ENCODE peak calls at places on chromosomes 11 and 22, in six cellular contexts. One of them, this sample, is unnamed.

GRCh38 chr11:89405629-89406028 is 85.5 kb downstream of the NOX4 start:
- DNase-seq in mesendoderm: peak; percentile 68
- DNase-seq in H1: no peak
- DNase-seq in mesenchymal stem cell: peak; percentile 14
- DNase-seq in H9: no peak
- DNase-seq in neuronal stem cell: no peak
- DNase-seq in this sample: no peak

GRCh38 chr11:96567667-96568066 is 177.9 kb downstream of the JRKL start:
- DNase-seq in neuronal stem cell: no peak
- DNase-seq in mesendoderm: peak; percentile 51
- DNase-seq in H1: no peak
- DNase-seq in mesenchymal stem cell: no peak
- DNase-seq in H9: no peak
- DNase-seq in this sample: no peak

GRCh38 chr11:82523141-82523540 is 210.5 kb downstream of the FAM181B start:
- DNase-seq in mesenchymal stem cell: no peak
- DNase-seq in H9: peak; percentile 39
- DNase-seq in mesendoderm: peak; percentile 33
- DNase-seq in H1: no peak
- DNase-seq in neuronal stem cell: peak; percentile 11
- DNase-seq in this sample: no peak

GRCh38 chr11:117513666-117514065 is 186.0 kb downstream of the CEP164 start:
- DNase-seq in H9: no peak
- DNase-seq in mesendoderm: no peak
- DNase-seq in neuronal stem cell: no peak
- DNase-seq in mesenchymal stem cell: no peak
- DNase-seq in H1: no peak
- DNase-seq in this sample: no peak

GRCh38 chr11:441418-442274 is at the start of gene ANO9:
- DNase-seq in H1: no peak
- DNase-seq in neuronal stem cell: no peak
- DNase-seq in mesendoderm: peak; percentile 32
- DNase-seq in H9: peak; percentile 75
- DNase-seq in mesenchymal stem cell: peak; percentile 53
- DNase-seq in this sample: no peak

GRCh38 chr11:29432719-29433325 is 584.0 kb downstream of the KCNA4 start:
- DNase-seq in H1: no peak
- DNase-seq in mesendoderm: peak; percentile 23
- DNase-seq in H9: no peak
- DNase-seq in neuronal stem cell: no peak
- DNase-seq in mesenchymal stem cell: peak; percentile 14
- DNase-seq in this sample: peak; percentile 6

GRCh38 chr11:123581651-123582399 is 72.6 kb downstream of the SCN3B start:
- DNase-seq in H9: no peak
- DNase-seq in mesenchymal stem cell: no peak
- DNase-seq in mesendoderm: no peak
- DNase-seq in H1: no peak
- DNase-seq in neuronal stem cell: no peak
- DNase-seq in this sample: no peak

GRCh38 chr11:34278708-34279297 is 79.0 kb downstream of the ABTB2 start:
- DNase-seq in mesenchymal stem cell: no peak
- DNase-seq in neuronal stem cell: no peak
- DNase-seq in H9: no peak
- DNase-seq in H1: no peak
- DNase-seq in mesendoderm: no peak
- DNase-seq in this sample: no peak

GRCh38 chr22:32103648-32104326 is 55.3 kb downstream of the C22orf42 start:
- DNase-seq in mesenchymal stem cell: peak; percentile 6
- DNase-seq in H1: no peak
- DNase-seq in H9: no peak
- DNase-seq in mesendoderm: no peak
- DNase-seq in neuronal stem cell: no peak
- DNase-seq in this sample: peak; percentile 3

GRCh38 chr11:315516-315994 is 1.7 kb downstream of the IFITM1 start:
- DNase-seq in mesenchymal stem cell: no peak
- DNase-seq in mesendoderm: no peak
- DNase-seq in H1: no peak
- DNase-seq in H9: no peak
- DNase-seq in neuronal stem cell: no peak
- DNase-seq in this sample: no peak

GRCh38 chr11:1118755-1119275 is 38.9 kb upstream of the MUC5AC start:
- DNase-seq in neuronal stem cell: no peak
- DNase-seq in mesendoderm: no peak
- DNase-seq in H1: no peak
- DNase-seq in mesenchymal stem cell: no peak
- DNase-seq in H9: no peak
- DNase-seq in this sample: no peak

GRCh38 chr22:24423519-24424000 is 3.8 kb upstream of the ADORA2A start:
- DNase-seq in mesenchymal stem cell: no peak
- DNase-seq in mesendoderm: peak; percentile 42
- DNase-seq in neuronal stem cell: peak; percentile 57
- DNase-seq in H9: peak; percentile 68
- DNase-seq in H1: no peak
- DNase-seq in this sample: no peak

GRCh38 chr22:45120931-45121330 is 42.8 kb upstream of the NUP50 start:
- DNase-seq in mesendoderm: no peak
- DNase-seq in H9: no peak
- DNase-seq in mesenchymal stem cell: peak; percentile 44
- DNase-seq in neuronal stem cell: no peak
- DNase-seq in H1: no peak
- DNase-seq in this sample: peak; percentile 54

GRCh38 chr11:102237096-102237735 is 80.1 kb upstream of the BIRC3 start:
- DNase-seq in neuronal stem cell: no peak
- DNase-seq in H9: no peak
- DNase-seq in H1: no peak
- DNase-seq in mesendoderm: peak; percentile 45
- DNase-seq in mesenchymal stem cell: peak; percentile 54
- DNase-seq in this sample: peak; percentile 62

GRCh38 chr11:37948258-37948657 is 1350.2 kb upstream of the RAG2 start:
- DNase-seq in H9: no peak
- DNase-seq in mesendoderm: no peak
- DNase-seq in H1: no peak
- DNase-seq in mesenchymal stem cell: no peak
- DNase-seq in neuronal stem cell: no peak
- DNase-seq in this sample: no peak

GRCh38 chr22:20498913-20499312 is 3.3 kb upstream of the KLHL22 start:
- DNase-seq in H1: no peak
- DNase-seq in neuronal stem cell: no peak
- DNase-seq in mesendoderm: no peak
- DNase-seq in H9: no peak
- DNase-seq in mesenchymal stem cell: no peak
- DNase-seq in this sample: no peak

GRCh38 chr22:45758603-45759002 is 87.0 kb downstream of the ATXN10 start:
- DNase-seq in mesendoderm: no peak
- DNase-seq in H9: no peak
- DNase-seq in neuronal stem cell: no peak
- DNase-seq in H1: no peak
- DNase-seq in mesenchymal stem cell: no peak
- DNase-seq in this sample: no peak

GRCh38 chr11:130429983-130430382 is 1.6 kb upstream of the ADAMTS8 start:
- DNase-seq in H9: no peak
- DNase-seq in H1: no peak
- DNase-seq in mesendoderm: no peak
- DNase-seq in neuronal stem cell: no peak
- DNase-seq in mesenchymal stem cell: no peak
- DNase-seq in this sample: no peak

GRCh38 chr11:115709297-115709696 is 205.1 kb upstream of the CADM1 start:
- DNase-seq in H9: no peak
- DNase-seq in H1: no peak
- DNase-seq in neuronal stem cell: no peak
- DNase-seq in mesendoderm: no peak
- DNase-seq in mesenchymal stem cell: no peak
- DNase-seq in this sample: no peak

GRCh38 chr11:115715371-115715770 is 211.2 kb upstream of the CADM1 start:
- DNase-seq in H1: no peak
- DNase-seq in H9: no peak
- DNase-seq in mesenchymal stem cell: no peak
- DNase-seq in neuronal stem cell: no peak
- DNase-seq in mesendoderm: no peak
- DNase-seq in this sample: no peak

GRCh38 chr11:115716080-115716479 is 211.9 kb upstream of the CADM1 start:
- DNase-seq in mesendoderm: no peak
- DNase-seq in mesenchymal stem cell: no peak
- DNase-seq in H1: no peak
- DNase-seq in neuronal stem cell: no peak
- DNase-seq in H9: no peak
- DNase-seq in this sample: no peak

GRCh38 chr11:115711021-115711420 is 206.8 kb upstream of the CADM1 start:
- DNase-seq in mesenchymal stem cell: no peak
- DNase-seq in H1: no peak
- DNase-seq in H9: no peak
- DNase-seq in mesendoderm: no peak
- DNase-seq in neuronal stem cell: no peak
- DNase-seq in this sample: no peak

GRCh38 chr11:115712296-115712695 is 208.1 kb upstream of the CADM1 start:
- DNase-seq in H9: no peak
- DNase-seq in mesendoderm: no peak
- DNase-seq in neuronal stem cell: no peak
- DNase-seq in mesenchymal stem cell: no peak
- DNase-seq in H1: no peak
- DNase-seq in this sample: no peak
- H2BK15ac ChIP-seq in H9: no peak overlapping the region
- H2BK15ac ChIP-seq in mesendoderm: no peak overlapping the region
- H2BK15ac ChIP-seq in neuronal stem cell: no peak overlapping the region
- H2BK15ac ChIP-seq in mesenchymal stem cell: no peak overlapping the region
- H2BK15ac ChIP-seq in H1: no peak overlapping the region
- H2BK15ac ChIP-seq in this sample: no peak overlapping the region

GRCh38 chr11:68362801-68363379 is 50.5 kb downstream of the LRP5 start:
- DNase-seq in mesendoderm: no peak
- DNase-seq in mesenchymal stem cell: no peak
- DNase-seq in H9: no peak
- DNase-seq in H1: no peak
- DNase-seq in neuronal stem cell: no peak
- DNase-seq in this sample: no peak

GRCh38 chr11:68364581-68364980 is 52.2 kb downstream of the LRP5 start:
- DNase-seq in neuronal stem cell: no peak
- DNase-seq in H1: no peak
- DNase-seq in mesendoderm: no peak
- DNase-seq in H9: no peak
- DNase-seq in mesenchymal stem cell: no peak
- DNase-seq in this sample: no peak

GRCh38 chr11:68358416-68358815 is 46.0 kb downstream of the LRP5 start:
- DNase-seq in mesenchymal stem cell: no peak
- DNase-seq in mesendoderm: no peak
- DNase-seq in H1: no peak
- DNase-seq in H9: no peak
- DNase-seq in neuronal stem cell: no peak
- DNase-seq in this sample: no peak

GRCh38 chr11:68363771-68364170 is 51.4 kb downstream of the LRP5 start:
- DNase-seq in neuronal stem cell: no peak
- DNase-seq in mesendoderm: no peak
- DNase-seq in mesenchymal stem cell: no peak
- DNase-seq in H9: no peak
- DNase-seq in H1: no peak
- DNase-seq in this sample: no peak

GRCh38 chr11:68361702-68362101 is 49.3 kb downstream of the LRP5 start:
- DNase-seq in mesendoderm: no peak
- DNase-seq in mesenchymal stem cell: no peak
- DNase-seq in H9: no peak
- DNase-seq in neuronal stem cell: no peak
- DNase-seq in H1: no peak
- DNase-seq in this sample: no peak
- H2BK15ac ChIP-seq in mesendoderm: no peak overlapping the region
- H2BK15ac ChIP-seq in mesenchymal stem cell: no peak overlapping the region
- H2BK15ac ChIP-seq in H9: no peak overlapping the region
- H2BK15ac ChIP-seq in neuronal stem cell: no peak overlapping the region
- H2BK15ac ChIP-seq in H1: no peak overlapping the region
- H2BK15ac ChIP-seq in this sample: no peak overlapping the region

GRCh38 chr22:49091451-49091850 is 736.2 kb downstream of the BRD1 start:
- DNase-seq in neuronal stem cell: no peak
- DNase-seq in H9: no peak
- DNase-seq in mesenchymal stem cell: no peak
- DNase-seq in mesendoderm: no peak
- DNase-seq in H1: no peak
- DNase-seq in this sample: no peak

GRCh38 chr22:49088801-49089791 is 738.6 kb downstream of the BRD1 start:
- DNase-seq in H9: no peak
- DNase-seq in mesendoderm: no peak
- DNase-seq in mesenchymal stem cell: no peak
- DNase-seq in neuronal stem cell: no peak
- DNase-seq in H1: no peak
- DNase-seq in this sample: no peak

GRCh38 chr22:49090061-49090852 is 737.4 kb downstream of the BRD1 start:
- DNase-seq in H9: no peak
- DNase-seq in mesenchymal stem cell: no peak
- DNase-seq in H1: no peak
- DNase-seq in mesendoderm: no peak
- DNase-seq in neuronal stem cell: no peak
- DNase-seq in this sample: no peak

GRCh38 chr22:49091917-49092545 is 735.6 kb downstream of the BRD1 start:
- DNase-seq in mesenchymal stem cell: no peak
- DNase-seq in neuronal stem cell: no peak
- DNase-seq in H1: no peak
- DNase-seq in H9: no peak
- DNase-seq in mesendoderm: peak; percentile 19
- DNase-seq in this sample: no peak

GRCh38 chr22:49090853-49091135 is 736.9 kb downstream of the BRD1 start:
- DNase-seq in H9: no peak
- DNase-seq in mesendoderm: no peak
- DNase-seq in mesenchymal stem cell: no peak
- DNase-seq in neuronal stem cell: no peak
- DNase-seq in H1: no peak
- DNase-seq in this sample: no peak
- H2BK15ac ChIP-seq in H9: no peak overlapping the region
- H2BK15ac ChIP-seq in mesendoderm: no peak overlapping the region
- H2BK15ac ChIP-seq in mesenchymal stem cell: no peak overlapping the region
- H2BK15ac ChIP-seq in neuronal stem cell: no peak overlapping the region
- H2BK15ac ChIP-seq in H1: no peak overlapping the region
- H2BK15ac ChIP-seq in this sample: no peak overlapping the region

GRCh38 chr11:76577199-76577920 is 93.2 kb downstream of the LRRC32 start:
- DNase-seq in neuronal stem cell: no peak
- DNase-seq in mesendoderm: peak; percentile 80
- DNase-seq in mesenchymal stem cell: peak; percentile 90
- DNase-seq in H9: no peak
- DNase-seq in H1: no peak
- DNase-seq in this sample: peak; percentile 77
- H2BK15ac ChIP-seq in neuronal stem cell: no peak overlapping the region
- H2BK15ac ChIP-seq in mesendoderm: no peak overlapping the region
- H2BK15ac ChIP-seq in mesenchymal stem cell: no peak overlapping the region
- H2BK15ac ChIP-seq in H9: no peak overlapping the region
- H2BK15ac ChIP-seq in H1: no peak overlapping the region
- H2BK15ac ChIP-seq in this sample: peak overlapping the region; percentile 44

DNA sequence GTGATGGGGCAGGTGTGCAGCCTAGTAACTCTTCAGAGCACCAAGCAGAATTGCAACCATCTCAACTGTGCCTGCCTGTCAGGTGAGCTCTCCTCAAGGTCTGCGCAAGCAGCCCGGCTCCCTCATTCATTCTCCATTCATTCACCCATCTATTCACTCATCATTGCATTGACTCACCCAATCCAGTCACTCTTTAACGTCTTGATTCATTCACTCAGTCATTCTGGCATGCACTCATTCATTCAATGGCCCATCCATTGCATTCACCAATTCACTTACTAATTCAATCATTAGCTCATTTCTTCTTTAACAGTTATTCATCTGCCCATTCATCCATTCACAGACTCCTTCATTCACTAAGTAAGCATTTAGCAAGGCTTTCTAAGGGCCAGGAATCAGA is 111.8 kb downstream of the PDE2A start:
- DNase-seq in mesenchymal stem cell: no peak
- DNase-seq in neuronal stem cell: no peak
- DNase-seq in H1: no peak
- DNase-seq in H9: no peak
- DNase-seq in mesendoderm: no peak
- DNase-seq in this sample: no peak
- H2BK15ac ChIP-seq in mesenchymal stem cell: no peak overlapping the region
- H2BK15ac ChIP-seq in neuronal stem cell: no peak overlapping the region
- H2BK15ac ChIP-seq in H1: no peak overlapping the region
- H2BK15ac ChIP-seq in H9: no peak overlapping the region
- H2BK15ac ChIP-seq in mesendoderm: no peak overlapping the region
- H2BK15ac ChIP-seq in this sample: no peak overlapping the region

This sample was measured in IMR-90.